ENCODE peak calls at places on chromosomes 6 and 20, in ten cellular contexts. One of them, this sample, is unnamed.

GRCh38 chr20:63815869-63816268 is 15.2 kb downstream of the ZBTB46 start:
- DNase-seq in kidney: no peak
- DNase-seq in mucosa of descending colon: no peak
- DNase-seq in heart left ventricle: no peak
- DNase-seq in A549: no peak
- DNase-seq in HCT116: no peak
- DNase-seq in tibial nerve: no peak
- DNase-seq in fibroblast of lung: no peak
- DNase-seq in adrenal gland: no peak
- DNase-seq in heart right ventricle: no peak
- DNase-seq in this sample: no peak

GRCh38 chr6:135168766-135169165 is 12.3 kb upstream of the MYB start:
- DNase-seq in tibial nerve: no peak
- DNase-seq in kidney: no peak
- DNase-seq in fibroblast of lung: no peak
- DNase-seq in adrenal gland: no peak
- DNase-seq in heart right ventricle: no peak
- DNase-seq in A549: no peak
- DNase-seq in HCT116: no peak
- DNase-seq in heart left ventricle: no peak
- DNase-seq in mucosa of descending colon: no peak
- DNase-seq in this sample: no peak

GRCh38 chr6:31927868-31928671 is 553 bp downstream of the C2 start:
- DNase-seq in tibial nerve: no peak
- DNase-seq in A549: no peak
- DNase-seq in adrenal gland: no peak
- DNase-seq in heart right ventricle: no peak
- DNase-seq in kidney: no peak
- DNase-seq in mucosa of descending colon: no peak
- DNase-seq in fibroblast of lung: no peak
- DNase-seq in heart left ventricle: no peak
- DNase-seq in HCT116: no peak
- DNase-seq in this sample: no peak

GRCh38 chr6:1190361-1190760 is 121.5 kb upstream of the FOXQ1 start:
- DNase-seq in tibial nerve: no peak
- DNase-seq in kidney: no peak
- DNase-seq in mucosa of descending colon: no peak
- DNase-seq in fibroblast of lung: peak; percentile 88
- DNase-seq in A549: peak; percentile 7
- DNase-seq in HCT116: no peak
- DNase-seq in heart right ventricle: no peak
- DNase-seq in heart left ventricle: no peak
- DNase-seq in adrenal gland: no peak
- DNase-seq in this sample: peak; percentile 89

GRCh38 chr6:21914121-21914973 is 320.8 kb downstream of the SOX4 start:
- DNase-seq in heart left ventricle: peak; percentile 78
- DNase-seq in mucosa of descending colon: peak; percentile 77
- DNase-seq in heart right ventricle: peak; percentile 83
- DNase-seq in HCT116: no peak
- DNase-seq in adrenal gland: peak; percentile 86
- DNase-seq in kidney: peak; percentile 90
- DNase-seq in A549: no peak
- DNase-seq in tibial nerve: peak; percentile 45
- DNase-seq in fibroblast of lung: peak; percentile 18
- DNase-seq in this sample: peak; percentile 95

GRCh38 chr6:90028080-90028778 is 134.0 kb downstream of the GJA10 start:
- DNase-seq in adrenal gland: no peak
- DNase-seq in HCT116: no peak
- DNase-seq in heart left ventricle: no peak
- DNase-seq in A549: no peak
- DNase-seq in heart right ventricle: no peak
- DNase-seq in kidney: no peak
- DNase-seq in mucosa of descending colon: no peak
- DNase-seq in fibroblast of lung: no peak
- DNase-seq in tibial nerve: no peak
- DNase-seq in this sample: no peak

GRCh38 chr6:14664616-14665315 is 547.2 kb downstream of the CD83 start:
- DNase-seq in tibial nerve: no peak
- DNase-seq in fibroblast of lung: no peak
- DNase-seq in mucosa of descending colon: no peak
- DNase-seq in heart left ventricle: no peak
- DNase-seq in HCT116: no peak
- DNase-seq in adrenal gland: no peak
- DNase-seq in A549: no peak
- DNase-seq in heart right ventricle: no peak
- DNase-seq in kidney: no peak
- DNase-seq in this sample: no peak

GRCh38 chr6:49558233-49558632 is 7.8 kb downstream of the C6orf141 start:
- DNase-seq in mucosa of descending colon: no peak
- DNase-seq in fibroblast of lung: no peak
- DNase-seq in adrenal gland: no peak
- DNase-seq in kidney: no peak
- DNase-seq in A549: no peak
- DNase-seq in HCT116: no peak
- DNase-seq in heart left ventricle: no peak
- DNase-seq in heart right ventricle: no peak
- DNase-seq in tibial nerve: no peak
- DNase-seq in this sample: no peak

DNA sequence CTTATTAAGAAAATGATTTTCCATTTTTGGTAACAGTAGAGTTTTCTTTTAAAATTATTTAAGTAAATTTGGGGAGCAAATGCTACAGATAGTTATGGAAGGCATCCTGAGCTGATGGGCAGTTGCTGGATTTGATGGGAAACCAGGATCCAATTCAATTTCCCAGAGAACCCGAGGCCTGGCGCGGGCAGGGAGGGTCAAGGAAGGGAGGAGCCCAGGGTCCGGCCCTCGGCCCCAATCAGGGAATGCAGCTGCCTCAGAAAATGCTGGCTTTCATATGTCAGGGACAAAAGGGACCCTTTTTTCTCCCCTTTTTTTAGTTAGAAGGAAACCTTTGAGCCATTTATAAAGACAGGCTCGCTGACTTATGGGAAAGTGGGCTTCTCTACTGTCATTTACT is 42.1 kb downstream of the CTCFL start:
- DNase-seq in kidney: peak; percentile 32
- DNase-seq in A549: no peak
- DNase-seq in heart right ventricle: no peak
- DNase-seq in tibial nerve: no peak
- DNase-seq in adrenal gland: no peak
- DNase-seq in heart left ventricle: no peak
- DNase-seq in HCT116: no peak
- DNase-seq in mucosa of descending colon: no peak
- DNase-seq in fibroblast of lung: no peak
- DNase-seq in this sample: no peak
- H3K4me3 ChIP-seq in kidney: no peak overlapping the region
- H3K4me3 ChIP-seq in A549: no peak overlapping the region
- H3K4me3 ChIP-seq in heart right ventricle: no peak overlapping the region
- H3K4me3 ChIP-seq in tibial nerve: no peak overlapping the region
- H3K4me3 ChIP-seq in adrenal gland: no peak overlapping the region
- H3K4me3 ChIP-seq in heart left ventricle: no peak overlapping the region
- H3K4me3 ChIP-seq in HCT116: no peak overlapping the region
- H3K4me3 ChIP-seq in mucosa of descending colon: no peak overlapping the region
- H3K4me3 ChIP-seq in fibroblast of lung: no peak overlapping the region
- H3K4me3 ChIP-seq in this sample: no peak overlapping the region

GRCh38 chr6:155340464-155341129 is 26.3 kb upstream of the TFB1M start:
- DNase-seq in A549: no peak
- DNase-seq in HCT116: peak; percentile 16
- DNase-seq in adrenal gland: no peak
- DNase-seq in mucosa of descending colon: no peak
- DNase-seq in tibial nerve: no peak
- DNase-seq in heart right ventricle: no peak
- DNase-seq in fibroblast of lung: peak; percentile 43
- DNase-seq in heart left ventricle: no peak
- DNase-seq in kidney: no peak
- DNase-seq in this sample: no peak

GRCh38 chr6:155333414-155333813 is 19.1 kb upstream of the TFB1M start:
- DNase-seq in heart left ventricle: no peak
- DNase-seq in tibial nerve: no peak
- DNase-seq in HCT116: no peak
- DNase-seq in kidney: no peak
- DNase-seq in heart right ventricle: no peak
- DNase-seq in A549: no peak
- DNase-seq in adrenal gland: no peak
- DNase-seq in mucosa of descending colon: no peak
- DNase-seq in fibroblast of lung: no peak
- DNase-seq in this sample: no peak

GRCh38 chr6:155330922-155331321 is 16.6 kb upstream of the TFB1M start:
- DNase-seq in fibroblast of lung: no peak
- DNase-seq in adrenal gland: no peak
- DNase-seq in heart right ventricle: no peak
- DNase-seq in tibial nerve: no peak
- DNase-seq in heart left ventricle: no peak
- DNase-seq in HCT116: no peak
- DNase-seq in mucosa of descending colon: no peak
- DNase-seq in kidney: no peak
- DNase-seq in A549: no peak
- DNase-seq in this sample: no peak

GRCh38 chr6:155330133-155330734 is 15.9 kb upstream of the TFB1M start:
- DNase-seq in fibroblast of lung: no peak
- DNase-seq in heart left ventricle: no peak
- DNase-seq in tibial nerve: no peak
- DNase-seq in HCT116: no peak
- DNase-seq in mucosa of descending colon: no peak
- DNase-seq in adrenal gland: no peak
- DNase-seq in heart right ventricle: no peak
- DNase-seq in kidney: no peak
- DNase-seq in A549: no peak
- DNase-seq in this sample: no peak

DNA sequence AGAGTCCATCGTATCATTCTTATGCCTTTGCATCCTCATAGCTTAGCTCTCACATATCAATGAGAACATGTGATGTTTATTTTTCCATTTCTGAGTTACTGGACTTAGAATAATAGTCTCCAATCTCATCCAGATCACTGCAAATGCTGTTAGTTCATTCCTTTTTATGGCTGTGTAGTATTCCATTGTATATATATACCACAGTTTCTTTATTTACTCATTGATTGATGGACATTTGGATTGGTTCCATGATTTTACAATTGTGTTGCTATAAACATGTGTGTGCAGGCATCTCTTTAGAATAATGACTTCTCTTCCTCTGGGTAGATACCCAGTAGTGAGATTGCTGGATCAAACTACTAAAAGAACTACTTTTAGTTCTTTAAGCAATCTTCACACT is 21.0 kb upstream of the TFB1M start:
- DNase-seq in heart right ventricle: no peak
- DNase-seq in fibroblast of lung: no peak
- DNase-seq in heart left ventricle: no peak
- DNase-seq in HCT116: no peak
- DNase-seq in A549: no peak
- DNase-seq in tibial nerve: no peak
- DNase-seq in mucosa of descending colon: no peak
- DNase-seq in kidney: no peak
- DNase-seq in adrenal gland: no peak
- DNase-seq in this sample: no peak
- H3K9me3 ChIP-seq in heart right ventricle: no peaks in the 10 kb centered on the region
- H3K9me3 ChIP-seq in fibroblast of lung: no peaks in the 10 kb centered on the region
- H3K9me3 ChIP-seq in heart left ventricle: peaks cover 16% of the 10 kb centered on the region
- H3K9me3 ChIP-seq in HCT116: no peaks in the 10 kb centered on the region
- H3K9me3 ChIP-seq in A549: peaks cover 6% of the 10 kb centered on the region
- H3K9me3 ChIP-seq in tibial nerve: no peaks in the 10 kb centered on the region
- H3K9me3 ChIP-seq in mucosa of descending colon: no peaks in the 10 kb centered on the region
- H3K9me3 ChIP-seq in kidney: no peaks in the 10 kb centered on the region
- H3K9me3 ChIP-seq in adrenal gland: no peaks in the 10 kb centered on the region
- H3K9me3 ChIP-seq in this sample: no peaks in the 10 kb centered on the region

DNA sequence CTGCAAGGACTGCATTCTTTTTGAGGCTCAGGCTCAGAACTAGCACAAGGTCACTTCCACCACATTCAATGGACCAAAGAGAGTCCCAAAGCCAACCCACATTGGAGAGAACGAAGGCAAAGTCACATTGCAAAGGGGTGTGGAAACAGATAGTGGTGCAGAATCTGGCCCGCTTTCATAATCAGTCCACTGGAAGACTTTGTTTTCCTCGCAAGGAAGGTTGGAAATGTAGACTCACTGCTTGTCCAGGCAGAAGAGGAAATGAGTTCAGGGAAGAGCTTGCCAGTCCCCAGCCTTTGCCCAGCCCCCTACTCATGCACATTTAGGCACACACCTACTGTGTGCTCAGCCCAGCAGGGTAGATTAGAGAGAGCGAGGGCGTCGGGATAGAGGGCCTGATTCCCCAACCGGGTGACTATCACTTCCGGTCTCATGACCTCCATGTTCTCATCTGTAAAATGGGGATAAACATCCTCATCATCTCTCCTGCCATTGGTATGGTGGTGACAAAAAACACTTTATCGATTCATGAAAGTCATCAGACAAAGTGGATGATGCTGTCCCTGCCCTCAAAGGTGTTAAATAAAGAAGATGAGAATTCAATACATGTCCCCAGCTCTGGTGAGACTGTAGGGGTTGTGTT is 24.3 kb upstream of the CCN5 start:
- DNase-seq in heart right ventricle: peak; percentile 42
- DNase-seq in A549: no peak
- DNase-seq in HCT116: no peak
- DNase-seq in heart left ventricle: no peak
- DNase-seq in fibroblast of lung: no peak
- DNase-seq in adrenal gland: peak; percentile 55
- DNase-seq in mucosa of descending colon: no peak
- DNase-seq in kidney: no peak
- DNase-seq in tibial nerve: no peak
- DNase-seq in this sample: no peak
- H3K4me1 ChIP-seq in heart right ventricle: peaks cover 43% of the 10 kb centered on the region
- H3K4me1 ChIP-seq in A549: peaks cover 36% of the 10 kb centered on the region
- H3K4me1 ChIP-seq in HCT116: peaks cover 18% of the 10 kb centered on the region
- H3K4me1 ChIP-seq in heart left ventricle: peaks cover 47% of the 10 kb centered on the region
- H3K4me1 ChIP-seq in fibroblast of lung: peaks cover 25% of the 10 kb centered on the region
- H3K4me1 ChIP-seq in adrenal gland: peaks cover 39% of the 10 kb centered on the region
- H3K4me1 ChIP-seq in mucosa of descending colon: no peaks in the 10 kb centered on the region
- H3K4me1 ChIP-seq in kidney: no peaks in the 10 kb centered on the region
- H3K4me1 ChIP-seq in tibial nerve: peaks cover 63% of the 10 kb centered on the region
- H3K4me1 ChIP-seq in this sample: no peaks in the 10 kb centered on the region

GRCh38 chr6:10425973-10426780 is 11.3 kb upstream of the TFAP2A start:
- DNase-seq in tibial nerve: no peak
- DNase-seq in heart right ventricle: no peak
- DNase-seq in HCT116: no peak
- DNase-seq in fibroblast of lung: no peak
- DNase-seq in A549: no peak
- DNase-seq in mucosa of descending colon: no peak
- DNase-seq in kidney: peak; percentile 89
- DNase-seq in adrenal gland: no peak
- DNase-seq in heart left ventricle: no peak
- DNase-seq in this sample: no peak

GRCh38 chr6:10426781-10427279 is 12.0 kb upstream of the TFAP2A start:
- DNase-seq in tibial nerve: no peak
- DNase-seq in A549: no peak
- DNase-seq in mucosa of descending colon: no peak
- DNase-seq in heart left ventricle: no peak
- DNase-seq in heart right ventricle: no peak
- DNase-seq in kidney: no peak
- DNase-seq in adrenal gland: no peak
- DNase-seq in HCT116: no peak
- DNase-seq in fibroblast of lung: no peak
- DNase-seq in this sample: no peak

GRCh38 chr6:10422282-10423034 is 7.6 kb upstream of the TFAP2A start:
- DNase-seq in HCT116: no peak
- DNase-seq in kidney: no peak
- DNase-seq in heart left ventricle: no peak
- DNase-seq in adrenal gland: no peak
- DNase-seq in heart right ventricle: no peak
- DNase-seq in fibroblast of lung: no peak
- DNase-seq in mucosa of descending colon: no peak
- DNase-seq in tibial nerve: no peak
- DNase-seq in A549: no peak
- DNase-seq in this sample: no peak

GRCh38 chr6:10424005-10424404 is 9.1 kb upstream of the TFAP2A start:
- DNase-seq in heart left ventricle: no peak
- DNase-seq in fibroblast of lung: no peak
- DNase-seq in HCT116: no peak
- DNase-seq in kidney: no peak
- DNase-seq in mucosa of descending colon: no peak
- DNase-seq in adrenal gland: no peak
- DNase-seq in tibial nerve: no peak
- DNase-seq in heart right ventricle: no peak
- DNase-seq in A549: no peak
- DNase-seq in this sample: no peak

GRCh38 chr6:10425177-10425972 is 10.5 kb upstream of the TFAP2A start:
- DNase-seq in kidney: no peak
- DNase-seq in A549: no peak
- DNase-seq in tibial nerve: no peak
- DNase-seq in mucosa of descending colon: no peak
- DNase-seq in heart right ventricle: no peak
- DNase-seq in fibroblast of lung: no peak
- DNase-seq in adrenal gland: no peak
- DNase-seq in heart left ventricle: no peak
- DNase-seq in HCT116: no peak
- DNase-seq in this sample: no peak
- H3K4me3 ChIP-seq in kidney: peak overlapping the region; percentile 79
- H3K4me3 ChIP-seq in A549: no peak overlapping the region
- H3K4me3 ChIP-seq in tibial nerve: peak overlapping the region; percentile 30
- H3K4me3 ChIP-seq in mucosa of descending colon: no peak overlapping the region
- H3K4me3 ChIP-seq in heart right ventricle: peak overlapping the region; percentile 39
- H3K4me3 ChIP-seq in fibroblast of lung: peak overlapping the region; percentile 5
- H3K4me3 ChIP-seq in adrenal gland: peak overlapping the region; percentile 58
- H3K4me3 ChIP-seq in heart left ventricle: peak overlapping the region; percentile 56
- H3K4me3 ChIP-seq in HCT116: no peak overlapping the region
- H3K4me3 ChIP-seq in this sample: no peak overlapping the region

This sample was measured in thyroid gland.